ENCODE peak calls at places on chromosomes 7 and 10, in ten cellular contexts. Q, H, I, O, X, V, W, P, M and G are unnamed samples.

GRCh38 chr10:92567952-92568600 is 5.8 kb downstream of the IDE start:
- DNase-seq in Q (no peak), H (no peak), I (peak), O (no peak), X (no peak), V (peak), W (no peak), P (no peak), M (peak), G (no peak)

GRCh38 chr7:22269963-22270362 is 87.0 kb downstream of the RAPGEF5 start:
- DNase-seq in Q (no peak), H (no peak), I (no peak), O (no peak), X (peak), V (no peak), W (no peak), P (no peak), M (no peak), G (no peak)

GRCh38 chr10:1002425-1003006 is 14.3 kb downstream of the GTPBP4 start:
- DNase-seq in Q (no peak), H (no peak), I (no peak), O (no peak), X (no peak), V (no peak), W (no peak), P (no peak), M (no peak), G (no peak)

GRCh38 chr10:71647526-71648354 is 71.8 kb downstream of the C10orf105 start:
- DNase-seq in Q (no peak), H (no peak), I (no peak), O (no peak), X (peak), V (no peak), W (no peak), P (no peak), M (peak), G (no peak)

GRCh38 chr10:32680803-32681557 is 235.0 kb downstream of the CCDC7 start:
- DNase-seq in Q (no peak), H (peak), I (peak), O (no peak), X (no peak), V (peak), W (no peak), P (no peak), M (no peak), G (no peak)

GRCh38 chr7:44215531-44215930 is 14.8 kb downstream of the YKT6 start:
- DNase-seq in Q (no peak), H (no peak), I (no peak), O (no peak), X (no peak), V (no peak), W (no peak), P (no peak), M (no peak), G (no peak)

GRCh38 chr7:24200407-24200806 is 83.6 kb upstream of the NPY start:
- DNase-seq in Q (no peak), H (no peak), I (no peak), O (no peak), X (no peak), V (peak), W (no peak), P (no peak), M (no peak), G (no peak)

GRCh38 chr10:53357587-53357986 is 585.0 kb upstream of the MBL2 start:
- DNase-seq in Q (no peak), H (no peak), I (no peak), O (no peak), X (no peak), V (no peak), W (no peak), P (no peak), M (no peak), G (no peak)

GRCh38 chr10:10233256-10233655 is 784.4 kb upstream of the CELF2 start:
- DNase-seq in Q (no peak), H (no peak), I (no peak), O (no peak), X (no peak), V (no peak), W (no peak), P (no peak), M (no peak), G (no peak)

GRCh38 chr7:108079291-108080057 is 50.7 kb downstream of the LAMB4 start:
- DNase-seq in Q (no peak), H (no peak), I (peak), O (no peak), X (no peak), V (peak), W (no peak), P (no peak), M (peak), G (no peak)

GRCh38 chr7:3955751-3956696 is 655.0 kb downstream of the SDK1 start:
- DNase-seq in Q (no peak), H (no peak), I (peak), O (peak), X (no peak), V (no peak), W (no peak), P (no peak), M (peak), G (no peak)

GRCh38 chr7:152894295-152895170 is 135.0 kb downstream of the ACTR3B start:
- DNase-seq in Q (no peak), H (no peak), I (no peak), O (no peak), X (peak), V (peak), W (peak), P (no peak), M (no peak), G (no peak)

GRCh38 chr10:117461766-117462423 is 80.7 kb upstream of the EMX2 start:
- DNase-seq in Q (no peak), H (peak), I (no peak), O (peak), X (peak), V (peak), W (no peak), P (no peak), M (peak), G (no peak)

GRCh38 chr10:90125406-90125805 is 424.0 kb downstream of the KIF20B start:
- DNase-seq in Q (no peak), H (no peak), I (no peak), O (no peak), X (no peak), V (no peak), W (no peak), P (no peak), M (no peak), G (no peak)

GRCh38 chr7:81482600-81483186 is 287.2 kb downstream of the HGF start:
- DNase-seq in Q (no peak), H (peak), I (peak), O (no peak), X (no peak), V (peak), W (no peak), P (no peak), M (peak), G (no peak)

GRCh38 chr10:26475448-26475847 is 37.3 kb downstream of the APBB1IP start:
- DNase-seq in Q (no peak), H (no peak), I (no peak), O (no peak), X (no peak), V (no peak), W (no peak), P (no peak), M (no peak), G (no peak)

GRCh38 chr10:79056361-79056735 is 12.4 kb upstream of the ZMIZ1 start:
- DNase-seq in Q (peak), H (no peak), I (no peak), O (peak), X (no peak), V (no peak), W (no peak), P (no peak), M (no peak), G (no peak)

GRCh38 chr7:100209493-100209892 is 10.3 kb upstream of the PVRIG start:
- DNase-seq in Q (no peak), H (no peak), I (no peak), O (no peak), X (no peak), V (no peak), W (no peak), P (no peak), M (no peak), G (no peak)

GRCh38 chr10:119412831-119413737 is 129.4 kb downstream of the RGS10 start:
- DNase-seq in Q (no peak), H (no peak), I (no peak), O (no peak), X (peak), V (no peak), W (no peak), P (no peak), M (no peak), G (no peak)

GRCh38 chr7:129468087-129468486 is 33.9 kb downstream of the STRIP2 start:
- DNase-seq in Q (no peak), H (no peak), I (no peak), O (no peak), X (no peak), V (no peak), W (no peak), P (no peak), M (no peak), G (no peak)

GRCh38 chr10:92291610-92291859 is 568 bp downstream of the MARCHF5 start:
- DNase-seq in Q (no peak), H (no peak), I (no peak), O (no peak), X (no peak), V (no peak), W (no peak), P (no peak), M (peak), G (no peak)

GRCh38 chr7:151941009-151941408 is 15.2 kb upstream of the GALNTL5 start:
- DNase-seq in Q (no peak), H (no peak), I (no peak), O (no peak), X (no peak), V (no peak), W (no peak), P (no peak), M (no peak), G (no peak)

GRCh38 chr10:73889014-73889413 is 14.7 kb upstream of the CAMK2G start:
- DNase-seq in Q (no peak), H (peak), I (no peak), O (peak), X (no peak), V (peak), W (no peak), P (no peak), M (peak), G (no peak)

GRCh38 chr10:59901481-59901880 is 4.9 kb downstream of the CCDC6 start:
- DNase-seq in Q (no peak), H (no peak), I (no peak), O (no peak), X (no peak), V (no peak), W (no peak), P (no peak), M (peak), G (no peak)
- TF ChIP-seq CTCF in Q (no peak), H (no peak), I (no peak), O (no peak), X (no peak), V (no peak), W (no peak), P (no peak), M (no peak), G (no peak)

DNA sequence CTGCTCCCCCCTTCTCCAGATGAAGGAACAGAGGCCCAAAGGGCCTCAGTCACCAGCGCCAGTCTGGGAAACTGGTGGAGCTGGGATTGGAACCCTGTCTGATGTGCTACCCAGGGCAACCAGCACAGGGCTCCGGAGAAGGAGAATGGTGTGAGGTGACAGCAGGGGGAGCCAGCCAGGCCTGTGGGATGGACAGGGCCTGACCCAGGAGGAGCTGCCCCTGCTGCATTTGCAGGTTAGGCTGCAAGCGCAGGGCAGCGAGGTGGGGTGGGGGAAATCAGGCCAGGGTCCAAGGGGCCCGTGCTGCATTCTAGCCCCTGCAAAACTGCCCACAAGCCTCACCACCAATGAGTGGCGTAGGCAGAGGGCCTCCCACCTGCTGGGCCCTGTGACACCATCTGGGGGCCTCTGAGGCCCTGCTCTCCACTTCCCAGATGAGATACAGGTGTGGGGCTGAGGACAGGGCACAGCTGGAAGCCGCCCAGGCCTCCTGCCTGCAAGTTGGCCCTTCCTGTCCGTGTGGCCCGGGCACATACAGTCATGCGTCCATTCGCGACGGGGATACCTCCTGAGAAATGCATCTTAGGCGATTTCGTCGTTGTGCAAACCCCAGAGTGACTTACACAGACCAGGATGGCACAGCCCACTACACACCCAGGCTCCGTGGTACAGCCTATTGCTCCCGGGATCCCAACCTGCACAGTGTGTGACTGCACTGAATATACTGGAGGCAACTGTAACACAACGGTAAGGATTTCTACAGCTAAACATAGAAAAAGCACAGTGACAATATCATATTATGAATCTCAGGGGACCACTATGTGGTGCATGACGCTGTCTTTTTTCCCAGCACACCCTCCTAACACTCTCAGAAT is 45.2 kb downstream of the RASGEF1A start:
- DNase-seq in Q (peak), H (no peak), I (no peak), O (peak), X (peak), V (no peak), W (no peak), P (peak), M (no peak), G (no peak)
- TF ChIP-seq CTCF in Q (no peak), H (peak), I (peak), O (no peak), X (peak), V (no peak), W (peak), P (no peak), M (no peak), G (no peak)

DNA sequence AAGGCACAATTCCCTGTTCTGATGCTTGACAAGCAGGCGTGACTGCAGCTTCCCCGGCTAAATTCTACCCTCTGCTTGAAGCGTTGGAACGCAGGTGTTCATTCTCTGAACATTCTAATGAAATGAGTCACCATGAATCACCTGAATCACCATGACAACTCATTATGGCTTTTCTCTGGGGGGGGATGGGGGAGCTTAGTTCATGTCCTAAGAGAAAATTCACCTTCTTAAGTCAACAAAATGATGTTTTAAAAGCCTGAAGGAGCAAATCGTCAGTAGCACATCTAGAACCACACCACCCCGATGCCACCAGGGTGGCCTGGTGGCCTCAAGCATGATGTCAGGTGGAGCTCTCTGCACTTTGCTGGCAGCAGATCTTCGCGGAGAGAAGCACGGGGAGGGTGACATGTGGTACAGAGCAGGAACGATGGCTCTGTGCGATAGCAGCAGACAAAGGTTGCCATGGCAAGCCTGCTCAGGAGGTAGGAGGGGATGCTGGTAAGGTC is 33.8 kb downstream of the DDC start:
- DNase-seq in Q (no peak), H (peak), I (no peak), O (no peak), X (peak), V (no peak), W (no peak), P (no peak), M (peak), G (no peak)
- TF ChIP-seq CTCF in Q (no peak), H (no peak), I (no peak), O (no peak), X (no peak), V (no peak), W (no peak), P (no peak), M (no peak), G (no peak)

GRCh38 chr7:131488361-131488760 is 68.1 kb downstream of the PODXL start:
- DNase-seq in Q (no peak), H (no peak), I (no peak), O (no peak), X (no peak), V (peak), W (no peak), P (no peak), M (no peak), G (no peak)
- TF ChIP-seq CTCF in Q (no peak), H (peak), I (peak), O (no peak), X (peak), V (peak), W (peak), P (peak), M (no peak), G (no peak)

DNA sequence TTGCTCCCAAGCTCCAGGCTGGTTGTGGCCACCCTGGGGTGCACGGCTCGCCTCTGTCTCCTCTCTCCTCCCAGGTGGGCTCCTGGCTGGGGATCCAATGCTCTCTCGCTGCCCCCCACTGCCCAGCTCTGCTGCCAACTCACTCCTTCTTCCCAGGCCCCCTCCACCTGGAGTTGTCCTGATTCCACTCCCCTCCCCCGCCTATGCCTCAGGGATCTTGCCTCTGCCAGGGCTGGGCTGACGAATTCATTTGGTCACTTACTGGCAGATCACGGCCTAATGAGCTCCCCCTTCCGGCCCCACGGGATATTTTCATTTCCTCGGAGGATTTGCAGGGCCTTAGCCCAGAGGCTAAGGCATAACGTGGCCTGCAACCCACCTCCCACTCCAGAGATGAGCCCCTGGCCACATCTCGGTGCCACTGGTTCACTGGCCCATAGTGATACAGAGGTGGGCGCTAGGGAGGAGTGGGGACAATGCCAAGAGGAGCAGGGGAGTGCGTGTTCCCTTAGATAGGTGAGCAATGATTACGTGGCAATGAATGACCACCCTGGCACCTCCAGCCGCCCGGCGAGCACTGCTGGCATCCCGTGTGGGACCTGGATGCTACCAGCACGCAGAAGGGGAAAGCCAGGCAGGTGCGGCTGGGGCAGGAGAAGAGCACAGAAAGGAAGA is 344.6 kb upstream of the SHH start:
- DNase-seq in Q (no peak), H (peak), I (peak), O (no peak), X (peak), V (peak), W (peak), P (no peak), M (peak), G (no peak)
- TF ChIP-seq CTCF in Q (no peak), H (peak), I (peak), O (no peak), X (peak), V (peak), W (peak), P (no peak), M (no peak), G (no peak)

DNA sequence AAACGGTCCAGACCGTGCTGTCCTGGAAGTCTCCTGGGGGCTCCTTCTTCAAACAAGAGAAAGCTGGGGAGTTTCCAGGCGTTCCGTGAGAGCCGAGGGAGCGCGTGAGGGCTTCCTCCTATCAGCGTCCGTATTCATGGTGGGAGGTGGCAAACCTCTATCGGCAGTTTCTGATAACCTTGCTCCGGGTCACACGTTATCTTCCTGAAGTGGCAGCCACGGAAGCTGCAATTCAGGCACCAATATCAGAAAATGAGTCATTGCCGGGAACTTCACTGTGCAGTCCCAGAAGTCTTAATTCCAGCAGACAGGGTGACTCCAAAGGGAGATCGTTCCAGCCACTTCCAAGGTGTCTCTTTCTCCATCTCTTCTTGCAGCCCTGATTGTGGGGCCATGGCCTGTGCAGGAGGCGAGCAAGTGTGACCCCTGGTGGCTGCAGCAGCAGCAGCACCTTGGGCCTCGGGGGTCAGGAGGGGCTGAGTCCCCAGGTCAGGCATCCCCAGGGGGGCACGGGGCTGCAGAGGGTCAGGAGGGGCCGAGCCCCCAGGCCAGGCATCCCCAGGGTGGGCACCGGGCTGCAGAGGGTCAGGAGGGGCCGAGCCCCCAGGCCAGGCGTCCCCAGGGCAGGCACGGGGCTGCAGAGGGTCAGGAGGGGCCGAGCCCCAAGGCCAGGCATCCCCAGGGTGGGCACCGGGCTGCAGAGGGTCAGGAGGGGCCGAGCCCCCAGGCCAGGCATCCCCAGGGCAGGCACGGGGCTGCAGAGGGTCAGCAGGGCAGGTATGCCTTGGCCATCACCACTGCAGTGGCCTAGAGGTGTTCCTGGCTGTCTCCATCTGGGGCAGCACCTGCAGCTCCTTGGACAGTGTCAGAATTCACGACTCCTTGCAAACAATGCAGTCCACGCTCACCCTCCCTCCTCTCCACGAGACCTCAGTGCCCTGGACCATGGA is 538.7 kb downstream of the DNAJB6 start:
- DNase-seq in Q (no peak), H (peak), I (no peak), O (no peak), X (no peak), V (peak), W (peak), P (peak), M (no peak), G (no peak)
- TF ChIP-seq CTCF in Q (no peak), H (peak), I (peak), O (no peak), X (no peak), V (peak), W (peak), P (peak), M (no peak), G (no peak)

GRCh38 chr7:139827042-139827441 is 2.0 kb upstream of the TBXAS1 start:
- DNase-seq in Q (no peak), H (peak), I (no peak), O (no peak), X (peak), V (no peak), W (no peak), P (no peak), M (no peak), G (no peak)
- TF ChIP-seq CTCF in Q (no peak), H (peak), I (peak), O (no peak), X (peak), V (no peak), W (no peak), P (no peak), M (no peak), G (no peak)